ENCODE peak calls at places on chromosomes 16 and 17, in eight cellular contexts. E is mammary epithelial cell; V is GM19239; D is stimulated activated CD8-positive, alpha-beta memory T cell treated with anti-CD3 and anti-CD28 coated beads, Interleukin-4, amount 100 ng/mL, for 24 hours; F is A172; J is EH; X is activated T-helper 1 cell treated with anti-CD3 and anti-CD28 coated beads, Interleukin-2, amount 50 U/mL, for 16 hours; N is NCI-H69. P is an unnamed sample.

GRCh38 chr17:33200587-33200986 is 92.5 kb downstream of the ASIC2 start:
- DNase-seq in V (no peak), N (no peak), J (peak; percentile 6), F (no peak), X (no peak), D (no peak), E (peak; percentile 9), P (no peak)

GRCh38 chr17:78029697-78030096 is 71.2 kb downstream of the TNRC6C start:
- DNase-seq in F (no peak), X (no peak), D (no peak), N (no peak), V (no peak), J (no peak), E (no peak), P (no peak)

GRCh38 chr16:53999123-53999522 is 287.5 kb downstream of the IRX3 start:
- DNase-seq in V (no peak), E (no peak), X (no peak), N (no peak), D (no peak), J (no peak), F (no peak), P (no peak)

GRCh38 chr17:80664217-80664780 is 119.7 kb downstream of the RPTOR start:
- DNase-seq in F (no peak), J (no peak), D (no peak), E (no peak), X (no peak), N (peak; percentile 35), V (no peak), P (no peak)

GRCh38 chr17:31560836-31561235 is 169.4 kb downstream of the RAB11FIP4 start:
- DNase-seq in J (peak; percentile 58), D (no peak), V (no peak), F (no peak), E (no peak), X (no peak), N (no peak), P (peak; percentile 59)

GRCh38 chr17:57553991-57554825 is 190.9 kb downstream of the CCDC182 start:
- DNase-seq in X (no peak), J (peak; percentile 27), N (peak; percentile 41), E (no peak), V (no peak), F (no peak), D (no peak), P (peak; percentile 18)

GRCh38 chr17:7988750-7989178 is 13.7 kb upstream of the GUCY2D start:
- DNase-seq in E (peak; percentile 75), X (no peak), V (no peak), N (peak; percentile 75), D (no peak), F (peak; percentile 85), J (peak; percentile 86), P (peak; percentile 98)

GRCh38 chr17:10071141-10071540 is 127.3 kb downstream of the GAS7 start:
- DNase-seq in V (no peak), X (no peak), F (no peak), D (no peak), E (no peak), J (no peak), N (no peak), P (no peak)

GRCh38 chr17:81388091-81388611 is 7.1 kb upstream of the BAHCC1 start:
- DNase-seq in E (no peak), X (no peak), J (no peak), F (no peak), D (no peak), V (no peak), N (peak; percentile 49), P (no peak)

GRCh38 chr16:27767081-27767480 is 217.1 kb downstream of the KATNIP start:
- DNase-seq in V (no peak), F (no peak), E (no peak), D (no peak), N (no peak), J (no peak), X (no peak), P (no peak)

GRCh38 chr17:35160354-35161201 is 13.0 kb downstream of the UNC45B start:
- DNase-seq in E (no peak), F (no peak), V (no peak), X (no peak), J (no peak), N (no peak), D (no peak), P (no peak)

GRCh38 chr17:40564883-40565744 is at the start of gene CCR7:
- DNase-seq in X (peak; percentile 76), E (no peak), J (no peak), V (no peak), D (peak; percentile 74), N (no peak), F (no peak), P (no peak)

GRCh38 chr16:12158428-12158827 is 181.9 kb downstream of the SNX29 start:
- DNase-seq in E (peak; percentile 83), D (no peak), X (no peak), N (no peak), F (peak; percentile 69), J (peak; percentile 98), V (no peak), P (no peak)

GRCh38 chr16:19307587-19308241 is 22.2 kb downstream of the CLEC19A start:
- DNase-seq in E (no peak), D (no peak), X (no peak), V (no peak), N (no peak), J (no peak), F (no peak), P (peak; percentile 28)

GRCh38 chr16:20740007-20740883 is 1.4 kb downstream of the THUMPD1 start:
- DNase-seq in J (peak; percentile 11), V (no peak), X (no peak), F (peak; percentile 7), N (no peak), D (no peak), E (peak; percentile 42), P (no peak)

GRCh38 chr16:50298591-50299507 is 32.5 kb downstream of the ADCY7 start:
- DNase-seq in J (no peak), N (no peak), D (no peak), F (no peak), V (no peak), X (no peak), E (no peak), P (no peak)

GRCh38 chr17:42361781-42362186 is 26.5 kb downstream of the STAT3 start:
- DNase-seq in J (no peak), E (no peak), D (peak; percentile 28), X (peak; percentile 13), N (peak; percentile 91), F (peak; percentile 39), V (no peak), P (peak; percentile 46)

GRCh38 chr17:70848785-70849184 is 679.5 kb downstream of the KCNJ2 start:
- DNase-seq in V (no peak), J (peak; percentile 19), N (no peak), X (no peak), D (no peak), E (no peak), F (peak; percentile 34), P (no peak)

GRCh38 chr17:29089601-29090044 is 46.7 kb downstream of the PIPOX start:
- DNase-seq in E (no peak), J (no peak), X (no peak), N (no peak), V (no peak), D (no peak), F (no peak), P (no peak)

GRCh38 chr16:2233872-2234812 is 2.1 kb upstream of the DNASE1L2 start:
- DNase-seq in N (peak; percentile 44), F (no peak), D (no peak), V (no peak), J (no peak), X (no peak), E (no peak), P (no peak)

GRCh38 chr16:88798772-88799455 is 4.7 kb upstream of the CDT1 start:
- DNase-seq in D (no peak), F (no peak), J (no peak), V (no peak), N (peak; percentile 39), E (no peak), X (no peak), P (no peak)

GRCh38 chr16:66717112-66717675 is 20.7 kb upstream of the CMTM4 start:
- DNase-seq in E (no peak), V (no peak), D (no peak), N (peak; percentile 49), F (peak; percentile 58), X (no peak), J (peak; percentile 72), P (peak; percentile 81)

GRCh38 chr16:51982715-51983680 is 563.9 kb downstream of the TOX3 start:
- DNase-seq in N (peak; percentile 64), E (peak; percentile 42), J (peak; percentile 67), F (peak; percentile 82), V (peak; percentile 16), D (no peak), X (no peak), P (peak; percentile 7)

GRCh38 chr16:20899503-20900298 is 457 bp downstream of the DCUN1D3 start:
- DNase-seq in F (no peak), V (no peak), J (no peak), E (no peak), N (peak; percentile 59), D (peak; percentile 5), X (no peak), P (no peak)

GRCh38 chr17:33968350-33969044 is 286.6 kb upstream of the CCL2 start:
- DNase-seq in F (peak; percentile 89), E (no peak), J (no peak), D (no peak), X (no peak), V (peak; percentile 44), N (peak; percentile 99), P (no peak)

GRCh38 chr17:46950615-46950996 is 27.6 kb downstream of the GOSR2 start:
- DNase-seq in D (no peak), V (no peak), J (no peak), N (no peak), E (no peak), X (no peak), F (no peak), P (no peak)

GRCh38 chr16:27520982-27521673 is 28.6 kb downstream of the GTF3C1 start:
- DNase-seq in E (no peak), N (no peak), F (peak; percentile 67), V (no peak), J (peak; percentile 44), X (no peak), D (no peak), P (no peak)

GRCh38 chr16:53482123-53482522 is 20.9 kb downstream of the AKTIP start:
- DNase-seq in V (no peak), F (no peak), N (no peak), E (no peak), X (no peak), D (no peak), J (peak; percentile 4), P (peak; percentile 59)

GRCh38 chr16:75621170-75621477 is 2.0 kb downstream of the ADAT1 start:
- DNase-seq in X (no peak), F (peak; percentile 21), D (no peak), N (peak; percentile 56), J (peak; percentile 61), E (peak; percentile 12), V (no peak), P (peak; percentile 37)

GRCh38 chr17:3659541-3660111 is 8.8 kb downstream of the TAX1BP3 start:
- DNase-seq in E (peak; percentile 80), D (no peak), F (peak; percentile 91), X (no peak), N (no peak), J (peak; percentile 91), V (no peak), P (peak; percentile 73)

GRCh38 chr17:55161935-55162555 is 102.7 kb upstream of the HLF start:
- DNase-seq in D (no peak), E (peak; percentile 89), J (peak; percentile 93), V (no peak), N (peak; percentile 47), X (no peak), F (peak; percentile 82), P (peak; percentile 21)

GRCh38 chr16:55661842-55662479 is 6.2 kb downstream of the SLC6A2 start:
- DNase-seq in J (peak; percentile 82), E (peak; percentile 59), D (no peak), F (no peak), V (no peak), N (no peak), X (no peak), P (peak; percentile 69)

GRCh38 chr16:53055603-53056527 is 1.1 kb downstream of the CHD9 start:
- DNase-seq in F (peak; percentile 64), E (peak; percentile 47), N (peak; percentile 47), D (no peak), X (no peak), V (no peak), J (peak; percentile 86), P (no peak)